ENCODE peak calls at places on chromosomes 2 and 18, in seven cellular contexts. M, V, Z, A, O, R and I are unnamed samples.

GRCh38 chr2:15298769-15299168 is 262.4 kb downstream of the NBAS start:
- DNase-seq in M (no peak), O (no peak), V (no peak), R (no peak), Z (peak; percentile 54), A (no peak), I (no peak)

GRCh38 chr2:239692348-239692747 is 291.5 kb upstream of the HDAC4 start:
- DNase-seq in O (no peak), V (no peak), A (no peak), R (no peak), M (no peak), Z (no peak), I (no peak)

GRCh38 chr18:2293109-2293839 is 278.0 kb downstream of the METTL4 start:
- DNase-seq in O (no peak), R (no peak), M (no peak), Z (no peak), V (no peak), A (no peak), I (peak; percentile 51)

GRCh38 chr2:146666336-146666735 is 1178.5 kb upstream of the ACVR2A start:
- DNase-seq in A (no peak), O (peak; percentile 69), M (no peak), V (no peak), Z (peak; percentile 30), R (no peak), I (no peak)

GRCh38 chr2:241053576-241054251 is 48.4 kb downstream of the MTERF4 start:
- DNase-seq in R (no peak), M (no peak), A (no peak), O (no peak), V (no peak), Z (no peak), I (no peak)

GRCh38 chr2:147135401-147135800 is 709.4 kb upstream of the ACVR2A start:
- DNase-seq in A (no peak), R (no peak), M (no peak), V (no peak), O (no peak), Z (no peak), I (no peak)

GRCh38 chr2:219286436-219287115 is 7.4 kb downstream of the DNAJB2 start:
- DNase-seq in V (no peak), Z (peak; percentile 53), R (no peak), O (no peak), A (no peak), M (no peak), I (peak; percentile 19)

GRCh38 chr18:21998531-21998930 is 170.9 kb upstream of the GATA6 start:
- DNase-seq in A (no peak), R (no peak), Z (no peak), M (peak; percentile 55), O (no peak), V (no peak), I (no peak)

GRCh38 chr2:38443021-38443541 is 66.0 kb upstream of the ATL2 start:
- DNase-seq in V (peak; percentile 34), M (peak; percentile 46), R (no peak), O (no peak), A (peak; percentile 19), Z (peak; percentile 38), I (no peak)

GRCh38 chr2:99421469-99421868 is 68.3 kb downstream of the REV1 start:
- DNase-seq in M (no peak), Z (peak; percentile 70), R (no peak), A (no peak), V (no peak), O (no peak), I (no peak)

GRCh38 chr2:177000408-177000807 is 212.2 kb upstream of the HNRNPA3 start:
- DNase-seq in O (no peak), A (no peak), V (no peak), Z (no peak), M (peak; percentile 20), R (no peak), I (no peak)

GRCh38 chr2:227849906-227850305 is 21.5 kb upstream of the DAW1 start:
- DNase-seq in A (no peak), M (no peak), O (peak; percentile 72), Z (peak; percentile 87), V (no peak), R (no peak), I (no peak)

GRCh38 chr2:61620244-61621159 is 82.3 kb upstream of the XPO1 start:
- DNase-seq in R (no peak), V (no peak), M (peak; percentile 63), O (peak; percentile 89), A (peak; percentile 29), Z (peak; percentile 91), I (no peak)
- H2AFZ ChIP-seq in R (no peak overlapping the region), V (peak overlapping the region; percentile 9), M (no peak overlapping the region), O (peak overlapping the region; percentile 12), A (peak overlapping the region; percentile 28), Z (no peak overlapping the region), I (no peak overlapping the region)

GRCh38 chr2:30362468-30363081 is 84.5 kb upstream of the LCLAT1 start:
- DNase-seq in M (no peak), R (no peak), O (peak; percentile 28), A (no peak), Z (peak; percentile 82), V (no peak), I (no peak)
- H3K27ac ChIP-seq in M (no peak overlapping the region), R (no peak overlapping the region), O (no peak overlapping the region), A (no peak overlapping the region), Z (peak overlapping the region; percentile 76), V (no peak overlapping the region), I (no peak overlapping the region)

DNA sequence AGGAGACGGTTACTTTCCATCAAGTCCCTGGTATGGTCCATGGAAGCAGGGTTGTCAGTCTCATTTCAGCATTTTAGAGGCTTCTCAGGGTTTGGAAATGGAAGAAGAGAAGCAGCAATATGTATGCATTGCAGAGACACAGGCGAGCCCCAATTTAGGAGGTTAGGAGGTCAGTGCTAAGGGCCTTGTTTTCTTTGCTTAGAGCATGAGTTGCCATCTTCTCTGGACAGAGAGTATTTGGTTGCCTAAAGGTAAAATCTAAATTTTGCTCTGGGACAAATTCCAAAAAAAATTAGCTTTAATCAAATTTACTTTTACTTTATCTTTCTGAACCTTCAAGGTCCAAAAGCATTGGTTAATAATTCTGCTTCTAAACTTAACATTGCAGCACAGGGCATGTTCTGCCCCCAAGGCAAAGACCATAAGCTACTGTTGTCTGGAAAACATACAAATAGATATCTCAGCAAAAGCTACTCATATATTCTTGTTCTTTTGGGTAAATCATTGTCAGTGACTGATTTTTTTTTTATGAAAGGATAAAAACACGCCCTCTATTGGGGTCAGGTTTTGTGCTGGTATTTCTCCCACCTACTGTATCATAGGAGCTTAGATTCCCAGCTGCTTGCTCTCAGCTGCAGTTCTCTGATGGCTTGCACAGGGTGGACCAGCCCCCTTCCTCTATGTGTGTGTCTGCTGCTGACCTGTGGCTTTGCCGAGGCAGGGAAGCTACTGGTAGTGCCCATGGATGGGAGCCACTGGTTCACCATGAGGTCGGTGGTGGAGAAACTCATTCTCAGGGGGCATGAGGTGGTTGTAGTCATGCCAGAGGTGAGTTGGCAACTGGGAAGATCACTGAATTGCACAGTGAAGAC is at the start of gene UGT1A9:
- DNase-seq in Z (no peak), O (no peak), V (no peak), M (no peak), A (no peak), R (no peak), I (no peak)
- TF ChIP-seq EZH2phosphoT487 in Z (no peak), O (no peak), V (no peak), M (no peak), A (no peak), R (no peak), I (no peak)

DNA sequence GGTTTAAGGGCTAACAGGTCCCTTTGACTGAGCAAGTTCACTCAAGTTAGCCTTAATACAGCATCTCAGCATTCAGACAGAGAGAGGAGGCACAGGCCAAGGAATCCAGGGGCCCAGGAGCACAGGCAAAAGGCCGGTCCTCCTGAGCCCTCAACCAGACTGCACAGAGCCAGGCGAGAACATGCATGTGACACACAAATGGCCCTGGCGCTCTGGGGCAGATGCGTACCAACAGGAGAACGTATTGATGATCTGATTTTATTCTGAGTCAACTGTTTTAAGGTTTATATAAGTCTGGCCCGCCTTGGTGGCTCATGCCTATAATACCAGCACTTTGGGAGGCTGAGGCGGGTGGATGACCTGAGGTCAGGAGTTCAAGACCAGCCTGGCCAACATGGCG is 34.9 kb downstream of the KCNIP3 start:
- DNase-seq in R (no peak), V (no peak), O (no peak), Z (no peak), M (no peak), A (no peak), I (no peak)
- H2AFZ ChIP-seq in R (no peak overlapping the region), V (no peak overlapping the region), O (no peak overlapping the region), Z (no peak overlapping the region), M (no peak overlapping the region), A (no peak overlapping the region), I (no peak overlapping the region)